ENCODE peak calls at places on chromosomes 5 and 9, in six cellular contexts. E, K, P, R, Z and W are unnamed samples.

GRCh38 chr5:141825836-141826560 is 52.2 kb downstream of the PCDH1 start:
- DNase-seq in E (no peak), K (no peak), P (no peak), R (peak; percentile 27), Z (peak; percentile 64), W (no peak)

GRCh38 chr5:56259002-56259511 is 25.9 kb upstream of the ANKRD55 start:
- DNase-seq in E (no peak), K (no peak), P (peak; percentile 91), R (no peak), Z (no peak), W (no peak)

GRCh38 chr5:151598984-151599383 is 7.9 kb upstream of the FAT2 start:
- DNase-seq in E (no peak), K (no peak), P (no peak), R (no peak), Z (no peak), W (no peak)

GRCh38 chr9:112642126-112642525 is 75.8 kb downstream of the INIP start:
- DNase-seq in E (no peak), K (no peak), P (no peak), R (no peak), Z (no peak), W (no peak)

GRCh38 chr9:14278291-14278721 is 35.6 kb downstream of the NFIB start:
- DNase-seq in E (no peak), K (no peak), P (peak; percentile 87), R (no peak), Z (no peak), W (no peak)

GRCh38 chr5:90528704-90529233 is 615 bp downstream of the LYSMD3 start:
- DNase-seq in E (no peak), K (no peak), P (peak; percentile 24), R (no peak), Z (peak; percentile 64), W (no peak)

GRCh38 chr5:72523960-72524582 is 16.9 kb upstream of the ZNF366 start:
- DNase-seq in E (no peak), K (no peak), P (peak; percentile 82), R (no peak), Z (peak; percentile 72), W (no peak)

GRCh38 chr9:71692337-71692736 is 76.0 kb downstream of the CEMIP2 start:
- DNase-seq in E (no peak), K (no peak), P (no peak), R (no peak), Z (peak; percentile 11), W (no peak)

GRCh38 chr9:15834541-15834940 is 281.7 kb downstream of the CCDC171 start:
- DNase-seq in E (no peak), K (no peak), P (peak; percentile 8), R (no peak), Z (no peak), W (no peak)

GRCh38 chr5:120463026-120463770 is 902 bp upstream of the PRR16 start:
- DNase-seq in E (no peak), K (no peak), P (no peak), R (no peak), Z (peak; percentile 20), W (no peak)

GRCh38 chr5:86909461-86909881 is 291.7 kb downstream of the COX7C start:
- DNase-seq in E (no peak), K (no peak), P (peak; percentile 9), R (no peak), Z (no peak), W (no peak)

GRCh38 chr9:76373173-76373771 is 21.0 kb downstream of the RFK start:
- DNase-seq in E (no peak), K (no peak), P (peak; percentile 27), R (no peak), Z (peak; percentile 26), W (no peak)

GRCh38 chr5:61598140-61598539 is 266.1 kb downstream of the ZSWIM6 start:
- DNase-seq in E (no peak), K (no peak), P (no peak), R (no peak), Z (no peak), W (no peak)

GRCh38 chr5:14728109-14728938 is 63.8 kb downstream of the OTULIN start:
- DNase-seq in E (no peak), K (no peak), P (no peak), R (no peak), Z (peak; percentile 97), W (peak; percentile 87)

GRCh38 chr9:134928796-134929559 is 11.3 kb upstream of the FCN1 start:
- DNase-seq in E (no peak), K (no peak), P (no peak), R (peak; percentile 71), Z (peak; percentile 64), W (no peak)

GRCh38 chr9:21682981-21683380 is 119.5 kb upstream of the MTAP start:
- DNase-seq in E (no peak), K (no peak), P (peak; percentile 80), R (no peak), Z (no peak), W (no peak)

GRCh38 chr5:121325930-121326329 is 525.8 kb upstream of the FTMT start:
- DNase-seq in E (no peak), K (no peak), P (no peak), R (no peak), Z (no peak), W (no peak)

GRCh38 chr5:108531367-108532211 is 149.7 kb upstream of the FBXL17 start:
- DNase-seq in E (no peak), K (no peak), P (no peak), R (no peak), Z (no peak), W (no peak)

GRCh38 chr5:58649716-58650115 is 66.8 kb downstream of the RAB3C start:
- DNase-seq in E (no peak), K (no peak), P (no peak), R (no peak), Z (no peak), W (no peak)

GRCh38 chr9:3398232-3398648 is 127.6 kb downstream of the RFX3 start:
- DNase-seq in E (no peak), K (no peak), P (no peak), R (no peak), Z (peak; percentile 63), W (no peak)

GRCh38 chr5:142312399-142312798 is 12.4 kb downstream of the SPRY4 start:
- DNase-seq in E (no peak), K (no peak), P (no peak), R (no peak), Z (no peak), W (no peak)

GRCh38 chr9:84782228-84782866 is 112.8 kb downstream of the NTRK2 start:
- DNase-seq in E (no peak), K (no peak), P (peak; percentile 23), R (no peak), Z (no peak), W (no peak)

GRCh38 chr9:127938298-127938690 is 640 bp upstream of the DPM2 start:
- DNase-seq in E (no peak), K (no peak), P (no peak), R (no peak), Z (no peak), W (no peak)

GRCh38 chr5:179120421-179120861 is 60.3 kb downstream of the ZNF354C start:
- DNase-seq in E (no peak), K (no peak), P (no peak), R (peak; percentile 63), Z (no peak), W (no peak)

GRCh38 chr9:89916001-89916635 is 311.3 kb downstream of the GADD45G start:
- DNase-seq in E (no peak), K (no peak), P (no peak), R (no peak), Z (no peak), W (no peak)

GRCh38 chr5:110275878-110276277 is 450.6 kb downstream of the TMEM232 start:
- DNase-seq in E (no peak), K (no peak), P (no peak), R (no peak), Z (no peak), W (no peak)

GRCh38 chr5:133926960-133927615 is 41.3 kb downstream of the C5orf15 start:
- DNase-seq in E (no peak), K (no peak), P (no peak), R (no peak), Z (no peak), W (no peak)

GRCh38 chr5:14701556-14701955 is 37.0 kb downstream of the OTULIN start:
- DNase-seq in E (no peak), K (no peak), P (no peak), R (no peak), Z (no peak), W (no peak)

GRCh38 chr5:107538331-107539162 is 132.2 kb downstream of the EFNA5 start:
- DNase-seq in E (no peak), K (no peak), P (no peak), R (no peak), Z (no peak), W (no peak)

GRCh38 chr9:109166771-109167601 is at the start of gene FRRS1L:
- DNase-seq in E (no peak), K (no peak), P (no peak), R (no peak), Z (peak; percentile 13), W (peak; percentile 54)